ENCODE peak calls at places on chromosome 5, in eight cellular contexts. G is tibial nerve; O is HCT116; B is psoas muscle; F is cardiac muscle cell; U is CD4-positive, CD25-positive, alpha-beta regulatory T cell; Z is Panc1; T is left ventricle myocardium inferior. I is an unnamed sample. For H3K36me3 and H3K4me1, the result is how much of the 10 kb centered on the place peaks cover.

GRCh38 chr5:143003328-143003636 is 233.1 kb downstream of the ARHGAP26 start:
- DNase-seq in G (no peak), O (no peak), B (no peak), F (no peak), U (no peak), Z (no peak), T (no peak), I (no peak)

GRCh38 chr5:141338538-141339306 is at the start of gene PCDHGA2:
- DNase-seq in G (peak), O (no peak), B (no peak), F (no peak), U (no peak), Z (no peak), T (no peak), I (no peak)

GRCh38 chr5:28850320-28850921 is 1812.0 kb upstream of the CDH9 start:
- DNase-seq in G (no peak), O (no peak), B (no peak), F (no peak), U (no peak), Z (no peak), T (no peak), I (no peak)

GRCh38 chr5:13866792-13867191 is 77.7 kb downstream of the DNAH5 start:
- DNase-seq in G (no peak), O (no peak), B (no peak), F (peak), U (no peak), Z (no peak), T (peak), I (no peak)

GRCh38 chr5:163758283-163758711 is 252.9 kb downstream of the MAT2B start:
- DNase-seq in G (no peak), O (no peak), B (no peak), F (no peak), U (no peak), Z (no peak), T (no peak), I (no peak)

GRCh38 chr5:172235827-172236749 is 42.1 kb downstream of the EFCAB9 start:
- DNase-seq in G (no peak), O (no peak), B (no peak), F (no peak), U (no peak), Z (no peak), T (no peak), I (no peak)

GRCh38 chr5:170469414-170469813 is 34.4 kb upstream of the KCNIP1 start:
- DNase-seq in G (no peak), O (no peak), B (no peak), F (no peak), U (no peak), Z (no peak), T (no peak), I (no peak)

GRCh38 chr5:49953-50544 is 41.9 kb upstream of the PLEKHG4B start:
- DNase-seq in G (no peak), O (no peak), B (no peak), F (no peak), U (no peak), Z (no peak), T (no peak), I (no peak)

GRCh38 chr5:135966790-135967189 is 12.0 kb upstream of the LECT2 start:
- DNase-seq in G (no peak), O (no peak), B (no peak), F (no peak), U (no peak), Z (no peak), T (no peak), I (no peak)

GRCh38 chr5:54701179-54701578 is 183.6 kb downstream of the SNX18 start:
- DNase-seq in G (no peak), O (peak), B (no peak), F (peak), U (no peak), Z (no peak), T (no peak), I (peak)

GRCh38 chr5:96509313-96509712 is 76.3 kb upstream of the PCSK1 start:
- DNase-seq in G (no peak), O (no peak), B (no peak), F (no peak), U (no peak), Z (no peak), T (no peak), I (no peak)

GRCh38 chr5:95530441-95530840 is 24.3 kb downstream of the SKIC3 start:
- DNase-seq in G (no peak), O (no peak), B (no peak), F (no peak), U (no peak), Z (peak), T (no peak), I (no peak)

GRCh38 chr5:154002093-154002492 is 36.6 kb downstream of the FAM114A2 start:
- DNase-seq in G (no peak), O (no peak), B (no peak), F (no peak), U (no peak), Z (no peak), T (no peak), I (no peak)

GRCh38 chr5:93249651-93250289 is 331.2 kb downstream of the NR2F1-AS1 start:
- DNase-seq in G (no peak), O (peak), B (peak), F (no peak), U (no peak), Z (no peak), T (no peak), I (no peak)

GRCh38 chr5:90983148-90983547 is 400.0 kb downstream of the ARRDC3 start:
- DNase-seq in G (no peak), O (no peak), B (no peak), F (no peak), U (no peak), Z (peak), T (no peak), I (no peak)

GRCh38 chr5:7857918-7858632 is 7.1 kb upstream of the CFAP90 start:
- DNase-seq in G (no peak), O (no peak), B (no peak), F (no peak), U (no peak), Z (no peak), T (no peak), I (no peak)

GRCh38 chr5:148428825-148429224 is 45.1 kb downstream of the FBXO38 start:
- DNase-seq in G (no peak), O (no peak), B (no peak), F (no peak), U (no peak), Z (no peak), T (no peak), I (no peak)
- H3K36me3 ChIP-seq in G (under half), O (under half), B (half or more), F (half or more), U (half or more), Z (under half), T (half or more), I (under half)

DNA sequence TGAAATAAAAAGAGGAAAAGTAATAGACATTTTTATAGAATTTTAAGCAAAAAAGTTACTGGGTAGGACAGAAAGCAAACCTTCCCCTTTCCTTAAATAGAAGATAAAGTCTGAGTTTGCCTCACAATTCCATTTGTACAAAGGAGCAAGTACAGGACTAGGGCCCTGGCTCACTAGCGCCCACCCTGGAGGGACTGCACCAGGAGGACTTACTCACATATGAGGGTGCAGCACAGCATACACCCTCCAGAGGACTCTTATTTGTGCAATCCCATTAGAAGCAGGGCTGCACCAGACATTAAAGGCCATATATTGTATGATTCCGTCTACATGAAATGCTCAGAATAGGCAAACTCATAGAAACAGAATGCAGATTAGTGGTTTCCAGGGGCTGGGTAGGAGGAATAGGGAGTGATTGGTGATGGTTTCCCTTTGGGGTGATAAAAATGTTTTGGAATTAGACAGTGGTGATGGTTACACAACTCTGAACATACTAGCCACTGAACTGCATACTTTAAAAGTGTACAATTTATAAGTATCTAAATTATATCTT is 4.5 kb downstream of the REEP5 start:
- DNase-seq in G (no peak), O (no peak), B (no peak), F (peak), U (no peak), Z (no peak), T (no peak), I (no peak)
- H3K4me1 ChIP-seq in G (under half), O (under half), B (half or more), F (under half), U (half or more), Z (under half), T (half or more), I (under half)

GRCh38 chr5:176810687-176811501 is 535 bp downstream of the UNC5A start:
- DNase-seq in G (no peak), O (no peak), B (no peak), F (no peak), U (no peak), Z (no peak), T (no peak), I (no peak)
- H3K4me3 ChIP-seq in G (no peak), O (peak), B (peak), F (peak), U (no peak), Z (peak), T (peak), I (peak)

GRCh38 chr5:16759147-16759800 is 142.5 kb upstream of the RETREG1 start:
- DNase-seq in G (no peak), O (no peak), B (no peak), F (no peak), U (no peak), Z (no peak), T (no peak), I (no peak)

GRCh38 chr5:16755641-16756040 is 138.8 kb upstream of the RETREG1 start:
- DNase-seq in G (no peak), O (no peak), B (no peak), F (no peak), U (no peak), Z (no peak), T (no peak), I (no peak)

GRCh38 chr5:16757989-16758501 is 141.2 kb upstream of the RETREG1 start:
- DNase-seq in G (no peak), O (no peak), B (no peak), F (no peak), U (no peak), Z (no peak), T (no peak), I (no peak)

GRCh38 chr5:16756692-16757091 is 139.9 kb upstream of the RETREG1 start:
- DNase-seq in G (no peak), O (no peak), B (no peak), F (no peak), U (no peak), Z (no peak), T (no peak), I (no peak)

GRCh38 chr5:16757146-16757545 is 140.3 kb upstream of the RETREG1 start:
- DNase-seq in G (no peak), O (no peak), B (no peak), F (no peak), U (no peak), Z (no peak), T (no peak), I (no peak)
- H3K36me3 ChIP-seq in G (under half), O (under half), B (under half), F (under half), U (under half), Z (under half), T (under half), I (under half)

DNA sequence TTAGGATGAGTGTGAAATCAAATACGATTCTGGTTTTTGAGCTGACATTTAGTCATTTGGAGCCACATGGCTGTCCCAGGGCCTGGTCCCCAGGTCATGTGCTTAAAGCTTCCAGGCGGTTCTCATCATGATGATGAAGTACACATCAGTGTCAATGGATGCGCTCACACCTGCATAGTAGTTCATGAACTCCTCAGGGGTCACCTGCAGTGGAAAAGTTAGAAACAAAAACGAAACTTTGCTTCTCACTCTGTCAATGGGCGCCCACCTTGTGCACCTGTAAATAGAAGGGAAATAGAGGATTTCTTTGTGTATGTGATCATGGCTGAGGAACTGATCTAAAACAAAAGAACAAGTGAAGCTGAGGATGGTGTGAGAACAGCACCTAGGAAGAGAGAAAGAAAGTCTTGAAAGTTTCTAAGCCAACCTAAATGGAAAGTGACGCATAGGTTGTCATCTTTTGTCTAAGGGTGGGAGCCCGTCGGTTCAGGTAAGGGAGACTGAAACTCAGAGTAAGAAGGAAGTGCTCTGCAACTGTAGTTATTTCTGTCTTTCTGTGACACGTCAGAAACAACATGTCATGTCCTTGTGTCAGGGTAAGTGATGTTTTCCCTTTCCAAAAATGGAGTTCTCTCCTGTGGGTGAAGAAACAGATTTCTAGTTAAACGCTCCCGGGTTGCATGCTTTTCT is 33.8 kb downstream of the CAPSL start:
- DNase-seq in G (no peak), O (no peak), B (no peak), F (no peak), U (no peak), Z (no peak), T (no peak), I (no peak)
- H3K4me1 ChIP-seq in G (under half), O (under half), B (under half), F (under half), U (under half), Z (under half), T (under half), I (under half)

GRCh38 chr5:150918613-150919012 is 13.8 kb upstream of the ZNF300 start:
- DNase-seq in G (no peak), O (no peak), B (no peak), F (no peak), U (no peak), Z (no peak), T (no peak), I (no peak)
- H3K4me3 ChIP-seq in G (no peak), O (no peak), B (no peak), F (no peak), U (no peak), Z (no peak), T (no peak), I (no peak)

DNA sequence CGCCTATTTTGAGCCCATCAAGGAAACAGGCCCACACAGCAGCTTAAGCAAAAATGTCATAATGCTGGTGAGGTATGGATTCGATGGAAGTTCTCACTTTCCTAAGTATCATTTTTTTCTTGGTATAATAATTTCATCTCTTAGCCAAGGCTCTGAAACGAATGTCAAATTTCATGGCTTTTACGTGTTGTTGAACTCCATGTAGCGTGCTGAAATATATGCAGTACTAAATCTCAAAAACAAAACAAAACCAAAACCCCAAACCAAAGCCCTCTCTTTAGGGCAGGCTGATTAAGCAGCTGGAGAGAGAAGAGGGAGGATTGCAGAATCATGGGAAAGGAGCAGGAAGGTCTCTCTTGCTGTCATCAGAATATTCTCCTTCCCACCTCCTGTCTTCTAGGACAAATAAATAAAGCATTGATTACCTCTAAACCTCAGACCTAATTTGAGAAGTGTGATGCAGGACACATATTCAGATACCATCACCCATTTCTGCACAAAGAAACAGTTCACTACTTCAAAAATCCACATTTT is 58.3 kb downstream of the TMEM174 start:
- DNase-seq in G (no peak), O (no peak), B (no peak), F (no peak), U (no peak), Z (no peak), T (no peak), I (no peak)
- H3K36me3 ChIP-seq in G (under half), O (under half), B (under half), F (under half), U (under half), Z (under half), T (under half), I (under half)